ENCODE peak calls at places on chromosomes 4 and X, in four cellular contexts. T is activated effector memory CD4-positive, alpha-beta T cell treated with anti-CD3 and anti-CD28 coated beads, Interleukin-2, amount 50 U/mL, for 16 hours; X is naive thymus-derived CD4-positive, alpha-beta T cell; U is activated CD8-positive, alpha-beta T cell treated with anti-CD3 and anti-CD28 coated beads, Interleukin-2, amount 10 ng/mL, durations not matched to agents 7 days and 5 days. H is an unnamed sample.

GRCh38 chrX:40104649-40105015 is 6.9 kb upstream of the BCOR start:
- DNase-seq in T (peak), U (no peak), X (no peak), H (peak)

GRCh38 chr4:86036729-86037128 is 323.1 kb downstream of the MAPK10 start:
- DNase-seq in T (no peak), U (no peak), X (no peak), H (no peak)

GRCh38 chr4:75099321-75099720 is 166.4 kb downstream of the PARM1 start:
- DNase-seq in T (no peak), U (no peak), X (no peak), H (no peak)

GRCh38 chr4:42371306-42372063 is 25.8 kb upstream of the SHISA3 start:
- DNase-seq in T (no peak), X (no peak), U (peak), H (peak)

GRCh38 chrX:153537526-153538295 is 20.3 kb downstream of the ATP2B3 start:
- DNase-seq in T (no peak), X (no peak), U (no peak), H (no peak)

GRCh38 chr4:177242651-177243296 is 66.9 kb upstream of the NEIL3 start:
- DNase-seq in U (no peak), X (no peak), T (no peak), H (no peak)

GRCh38 chrX:48938721-48939416 is 18.5 kb downstream of the OTUD5 start:
- DNase-seq in U (peak), T (peak), X (peak), H (no peak)

GRCh38 chr4:140066031-140066930 is 87.7 kb downstream of the MAML3 start:
- DNase-seq in U (no peak), T (no peak), X (no peak), H (no peak)

GRCh38 chrX:9650091-9650490 is 115.6 kb downstream of the GPR143 start:
- DNase-seq in U (no peak), X (no peak), T (no peak), H (no peak)

GRCh38 chr4:55303818-55304217 is 42.2 kb upstream of the SRD5A3 start:
- DNase-seq in U (no peak), T (no peak), X (no peak), H (peak)

GRCh38 chr4:169940460-169940859 is 85.7 kb downstream of the MFAP3L start:
- DNase-seq in X (no peak), T (no peak), U (no peak), H (no peak)

GRCh38 chr4:68700152-68700551 is 29.7 kb upstream of the UGT2B15 start:
- DNase-seq in U (no peak), T (no peak), X (no peak), H (no peak)

GRCh38 chrX:101348452-101349222 is at the start of gene TIMM8A:
- DNase-seq in T (peak), U (peak), X (peak), H (peak)

GRCh38 chrX:54540289-54540688 is 10.3 kb downstream of the GNL3L start:
- DNase-seq in X (no peak), U (no peak), T (no peak), H (peak)

GRCh38 chrX:68146054-68146453 is 287.2 kb downstream of the OPHN1 start:
- DNase-seq in X (no peak), T (no peak), U (no peak), H (peak)

GRCh38 chr4:67104145-67104544 is 441.2 kb downstream of the CENPC start:
- DNase-seq in X (no peak), T (no peak), U (no peak), H (no peak)

GRCh38 chrX:104165894-104166734 is at the start of gene FAM199X:
- DNase-seq in X (peak), T (peak), U (peak), H (peak)

GRCh38 chr4:71133491-71133890 is 140.0 kb downstream of the DCK start:
- DNase-seq in T (no peak), U (no peak), X (no peak), H (no peak)

GRCh38 chr4:186687263-186687662 is 36.4 kb downstream of the FAT1 start:
- DNase-seq in U (no peak), T (no peak), X (no peak), H (no peak)

GRCh38 chr4:53365121-53365485 is 758 bp downstream of the SCFD2 start:
- DNase-seq in T (peak), X (peak), U (peak), H (peak)

GRCh38 chr4:3340703-3341088 is 47.9 kb downstream of the RGS12 start:
- DNase-seq in U (no peak), T (no peak), X (no peak), H (no peak)

GRCh38 chrX:25034889-25035288 is 19.1 kb upstream of the ARX start:
- DNase-seq in X (no peak), T (no peak), U (no peak), H (no peak)

GRCh38 chr4:7402526-7402925 is 32.2 kb downstream of the PSAPL1 start:
- DNase-seq in T (peak), X (no peak), U (no peak), H (no peak)

GRCh38 chr4:112073201-112073600 is 72.1 kb upstream of the FAM241A start:
- DNase-seq in T (no peak), U (no peak), X (no peak), H (no peak)

GRCh38 chr4:169009281-169010124 is 552 bp downstream of the CBR4 start:
- DNase-seq in U (peak), X (peak), T (peak), H (no peak)

GRCh38 chrX:150219374-150220185 is 143.5 kb upstream of the MAMLD1 start:
- DNase-seq in T (no peak), U (no peak), X (no peak), H (peak)

GRCh38 chr4:134024251-134024650 is 177.3 kb downstream of the PABPC4L start:
- DNase-seq in U (no peak), X (no peak), T (no peak), H (peak)

GRCh38 chrX:47802589-47802988 is 34.1 kb upstream of the ZNF81 start:
- DNase-seq in U (no peak), X (no peak), T (no peak), H (peak)

GRCh38 chr4:83083925-83084475 is 30.5 kb downstream of the PLAC8 start:
- DNase-seq in X (peak), U (peak), T (peak), H (no peak)

GRCh38 chr4:161238033-161238432 is 925.8 kb downstream of the FSTL5 start:
- DNase-seq in T (no peak), U (no peak), X (no peak), H (no peak)

GRCh38 chr4:47071863-47072441 is 40.6 kb downstream of the GABRB1 start:
- DNase-seq in X (no peak), U (no peak), T (no peak), H (peak)

GRCh38 chr4:152102184-152103000 is 341.6 kb upstream of the GATB start:
- DNase-seq in X (no peak), T (no peak), U (no peak), H (peak)

GRCh38 chrX:25531096-25531495 is 515.3 kb upstream of the ARX start:
- DNase-seq in X (no peak), U (no peak), T (no peak), H (no peak)

GRCh38 chrX:72128881-72129280 is 2.8 kb downstream of the RTL5 start:
- DNase-seq in X (no peak), T (peak), U (no peak), H (no peak)

GRCh38 chrX:68429216-68429615 is 4.1 kb downstream of the OPHN1 start:
- DNase-seq in X (no peak), T (no peak), U (no peak), H (peak)

GRCh38 chrX:130082244-130083106 is 27.8 kb downstream of the ELF4 start:
- DNase-seq in X (peak), T (peak), U (peak), H (no peak)

H was measured in Caki2.